ENCODE peak calls at places on chromosomes 4 and X, in six cellular contexts. One of them, this sample, is unnamed.

GRCh38 chrX:53882331-53882730 is 161.9 kb downstream of the PHF8 start:
- DNase-seq in NAMALWA: no peak
- DNase-seq in COR-L47: no peak
- DNase-seq in Right ventricle myocardium superior: no peak
- DNase-seq in GM13977: no peak
- DNase-seq in MCF 10A: peak
- DNase-seq in this sample: no peak

GRCh38 chr4:113878718-113879117 is 100.7 kb downstream of the ARSJ start:
- DNase-seq in NAMALWA: peak
- DNase-seq in COR-L47: no peak
- DNase-seq in Right ventricle myocardium superior: no peak
- DNase-seq in GM13977: no peak
- DNase-seq in MCF 10A: peak
- DNase-seq in this sample: peak

GRCh38 chrX:139720136-139720535 is 12.2 kb upstream of the MCF2 start:
- DNase-seq in NAMALWA: no peak
- DNase-seq in COR-L47: no peak
- DNase-seq in Right ventricle myocardium superior: no peak
- DNase-seq in GM13977: no peak
- DNase-seq in MCF 10A: peak
- DNase-seq in this sample: no peak

GRCh38 chrX:133865761-133866470 is 119.5 kb downstream of the GPC3 start:
- DNase-seq in NAMALWA: no peak
- DNase-seq in COR-L47: no peak
- DNase-seq in Right ventricle myocardium superior: no peak
- DNase-seq in GM13977: no peak
- DNase-seq in MCF 10A: no peak
- DNase-seq in this sample: no peak

GRCh38 chrX:153647461-153648357 is 706 bp downstream of the DUSP9 start:
- DNase-seq in NAMALWA: no peak
- DNase-seq in COR-L47: no peak
- DNase-seq in Right ventricle myocardium superior: no peak
- DNase-seq in GM13977: no peak
- DNase-seq in MCF 10A: no peak
- DNase-seq in this sample: no peak

GRCh38 chr4:24158031-24158430 is 268.2 kb upstream of the PPARGC1A start:
- DNase-seq in NAMALWA: no peak
- DNase-seq in COR-L47: peak
- DNase-seq in Right ventricle myocardium superior: no peak
- DNase-seq in GM13977: no peak
- DNase-seq in MCF 10A: peak
- DNase-seq in this sample: no peak

GRCh38 chr4:3318561-3319021 is 25.8 kb downstream of the RGS12 start:
- DNase-seq in NAMALWA: no peak
- DNase-seq in COR-L47: no peak
- DNase-seq in Right ventricle myocardium superior: peak
- DNase-seq in GM13977: no peak
- DNase-seq in MCF 10A: no peak
- DNase-seq in this sample: no peak

GRCh38 chr4:45284400-45285085 is 558.2 kb upstream of the GNPDA2 start:
- DNase-seq in NAMALWA: no peak
- DNase-seq in COR-L47: no peak
- DNase-seq in Right ventricle myocardium superior: peak
- DNase-seq in GM13977: no peak
- DNase-seq in MCF 10A: no peak
- DNase-seq in this sample: no peak

GRCh38 chr4:71711044-71711984 is 72.6 kb downstream of the GC start:
- DNase-seq in NAMALWA: no peak
- DNase-seq in COR-L47: peak
- DNase-seq in Right ventricle myocardium superior: no peak
- DNase-seq in GM13977: no peak
- DNase-seq in MCF 10A: no peak
- DNase-seq in this sample: no peak

GRCh38 chrX:1242901-1243402 is 25.7 kb upstream of the CSF2RA start:
- DNase-seq in NAMALWA: no peak
- DNase-seq in COR-L47: no peak
- DNase-seq in Right ventricle myocardium superior: no peak
- DNase-seq in GM13977: peak
- DNase-seq in MCF 10A: peak
- DNase-seq in this sample: no peak

GRCh38 chr4:7007944-7008343 is 35.2 kb upstream of the TADA2B start:
- DNase-seq in NAMALWA: no peak
- DNase-seq in COR-L47: no peak
- DNase-seq in Right ventricle myocardium superior: no peak
- DNase-seq in GM13977: no peak
- DNase-seq in MCF 10A: peak
- DNase-seq in this sample: no peak

GRCh38 chrX:109732319-109732779 is 708 bp downstream of the ACSL4 start:
- DNase-seq in NAMALWA: peak
- DNase-seq in COR-L47: no peak
- DNase-seq in Right ventricle myocardium superior: no peak
- DNase-seq in GM13977: peak
- DNase-seq in MCF 10A: no peak
- DNase-seq in this sample: no peak

GRCh38 chrX:23390979-23391378 is 56.3 kb downstream of the PTCHD1 start:
- DNase-seq in NAMALWA: no peak
- DNase-seq in COR-L47: no peak
- DNase-seq in Right ventricle myocardium superior: no peak
- DNase-seq in GM13977: no peak
- DNase-seq in MCF 10A: no peak
- DNase-seq in this sample: no peak

GRCh38 chr4:54063224-54063623 is 1.2 kb downstream of the CHIC2 start:
- DNase-seq in NAMALWA: peak
- DNase-seq in COR-L47: no peak
- DNase-seq in Right ventricle myocardium superior: no peak
- DNase-seq in GM13977: peak
- DNase-seq in MCF 10A: peak
- DNase-seq in this sample: no peak

GRCh38 chr4:76581276-76581675 is 146.2 kb downstream of the SHROOM3 start:
- DNase-seq in NAMALWA: no peak
- DNase-seq in COR-L47: no peak
- DNase-seq in Right ventricle myocardium superior: no peak
- DNase-seq in GM13977: no peak
- DNase-seq in MCF 10A: no peak
- DNase-seq in this sample: no peak

GRCh38 chr4:36249605-36250004 is 5.3 kb upstream of the ARAP2 start:
- DNase-seq in NAMALWA: no peak
- DNase-seq in COR-L47: no peak
- DNase-seq in Right ventricle myocardium superior: no peak
- DNase-seq in GM13977: peak
- DNase-seq in MCF 10A: no peak
- DNase-seq in this sample: no peak

GRCh38 chr4:114599231-114600065 is 841 bp downstream of the UGT8 start:
- DNase-seq in NAMALWA: peak
- DNase-seq in COR-L47: peak
- DNase-seq in Right ventricle myocardium superior: no peak
- DNase-seq in GM13977: no peak
- DNase-seq in MCF 10A: peak
- DNase-seq in this sample: no peak

GRCh38 chrX:124388562-124388961 is 42.2 kb downstream of the SH2D1A start:
- DNase-seq in NAMALWA: peak
- DNase-seq in COR-L47: peak
- DNase-seq in Right ventricle myocardium superior: no peak
- DNase-seq in GM13977: peak
- DNase-seq in MCF 10A: peak
- DNase-seq in this sample: peak

GRCh38 chr4:635851-636627 is 10.7 kb downstream of the PDE6B start:
- DNase-seq in NAMALWA: no peak
- DNase-seq in COR-L47: no peak
- DNase-seq in Right ventricle myocardium superior: peak
- DNase-seq in GM13977: no peak
- DNase-seq in MCF 10A: no peak
- DNase-seq in this sample: no peak

GRCh38 chrX:154710309-154710708 is 40.6 kb downstream of the GAB3 start:
- DNase-seq in NAMALWA: no peak
- DNase-seq in COR-L47: no peak
- DNase-seq in Right ventricle myocardium superior: no peak
- DNase-seq in GM13977: no peak
- DNase-seq in MCF 10A: no peak
- DNase-seq in this sample: no peak

GRCh38 chrX:21982311-21982710 is 41.8 kb downstream of the SMS start:
- DNase-seq in NAMALWA: no peak
- DNase-seq in COR-L47: no peak
- DNase-seq in Right ventricle myocardium superior: no peak
- DNase-seq in GM13977: no peak
- DNase-seq in MCF 10A: no peak
- DNase-seq in this sample: no peak

GRCh38 chrX:13220916-13221315 is 98.9 kb downstream of the ATXN3L start:
- DNase-seq in NAMALWA: no peak
- DNase-seq in COR-L47: no peak
- DNase-seq in Right ventricle myocardium superior: no peak
- DNase-seq in GM13977: no peak
- DNase-seq in MCF 10A: peak
- DNase-seq in this sample: no peak

GRCh38 chr4:16759781-16760459 is 138.5 kb downstream of the LDB2 start:
- DNase-seq in NAMALWA: no peak
- DNase-seq in COR-L47: no peak
- DNase-seq in Right ventricle myocardium superior: no peak
- DNase-seq in GM13977: no peak
- DNase-seq in MCF 10A: no peak
- DNase-seq in this sample: no peak

GRCh38 chr4:177385576-177386320 is 56.5 kb downstream of the AGA start:
- DNase-seq in NAMALWA: no peak
- DNase-seq in COR-L47: no peak
- DNase-seq in Right ventricle myocardium superior: no peak
- DNase-seq in GM13977: no peak
- DNase-seq in MCF 10A: no peak
- DNase-seq in this sample: no peak

GRCh38 chr4:145679520-145679919 is 426 bp upstream of the C4orf51 start:
- DNase-seq in NAMALWA: no peak
- DNase-seq in COR-L47: peak
- DNase-seq in Right ventricle myocardium superior: peak
- DNase-seq in GM13977: no peak
- DNase-seq in MCF 10A: peak
- DNase-seq in this sample: peak

GRCh38 chrX:54178100-54178940 is 4.7 kb downstream of the FAM120C start:
- DNase-seq in NAMALWA: no peak
- DNase-seq in COR-L47: no peak
- DNase-seq in Right ventricle myocardium superior: no peak
- DNase-seq in GM13977: no peak
- DNase-seq in MCF 10A: peak
- DNase-seq in this sample: no peak

GRCh38 chrX:149272690-149273463 is 232.2 kb downstream of the IDS start:
- DNase-seq in NAMALWA: no peak
- DNase-seq in COR-L47: no peak
- DNase-seq in Right ventricle myocardium superior: no peak
- DNase-seq in GM13977: no peak
- DNase-seq in MCF 10A: no peak
- DNase-seq in this sample: no peak

GRCh38 chr4:7418131-7418943 is 16.4 kb downstream of the PSAPL1 start:
- DNase-seq in NAMALWA: no peak
- DNase-seq in COR-L47: no peak
- DNase-seq in Right ventricle myocardium superior: peak
- DNase-seq in GM13977: no peak
- DNase-seq in MCF 10A: no peak
- DNase-seq in this sample: no peak